ENCODE peak calls at places on chromosomes 4 and X, in seven cellular contexts. One of them, this sample, is unnamed.

GRCh38 chr4:105022811-105023667 is 123.6 kb upstream of the TET2 start:
- DNase-seq in mesenchymal stem cell: peak
- DNase-seq in H1: no peak
- DNase-seq in mesendoderm: peak
- DNase-seq in IMR-90: peak
- DNase-seq in trophoblast cell: peak
- DNase-seq in H9: no peak
- DNase-seq in this sample: no peak

GRCh38 chr4:31083451-31083850 is 363.3 kb downstream of the PCDH7 start:
- DNase-seq in mesenchymal stem cell: no peak
- DNase-seq in H1: no peak
- DNase-seq in mesendoderm: no peak
- DNase-seq in IMR-90: no peak
- DNase-seq in trophoblast cell: no peak
- DNase-seq in H9: no peak
- DNase-seq in this sample: no peak

GRCh38 chr4:34861661-34862060 is 1382.7 kb downstream of the ARAP2 start:
- DNase-seq in mesenchymal stem cell: peak
- DNase-seq in H1: no peak
- DNase-seq in mesendoderm: peak
- DNase-seq in IMR-90: no peak
- DNase-seq in trophoblast cell: no peak
- DNase-seq in H9: no peak
- DNase-seq in this sample: no peak

GRCh38 chr4:38210396-38211114 is 250.4 kb downstream of the PTTG2 start:
- DNase-seq in mesenchymal stem cell: no peak
- DNase-seq in H1: no peak
- DNase-seq in mesendoderm: peak
- DNase-seq in IMR-90: no peak
- DNase-seq in trophoblast cell: peak
- DNase-seq in H9: peak
- DNase-seq in this sample: no peak

GRCh38 chrX:38365939-38366338 is 13.5 kb downstream of the OTC start:
- DNase-seq in mesenchymal stem cell: no peak
- DNase-seq in H1: no peak
- DNase-seq in mesendoderm: no peak
- DNase-seq in IMR-90: no peak
- DNase-seq in trophoblast cell: no peak
- DNase-seq in H9: no peak
- DNase-seq in this sample: no peak

GRCh38 chrX:68732906-68733493 is 85.5 kb downstream of the STARD8 start:
- DNase-seq in mesenchymal stem cell: peak
- DNase-seq in H1: peak
- DNase-seq in mesendoderm: peak
- DNase-seq in IMR-90: peak
- DNase-seq in trophoblast cell: peak
- DNase-seq in H9: peak
- DNase-seq in this sample: peak

GRCh38 chr4:30903493-30903892 is 183.3 kb downstream of the PCDH7 start:
- DNase-seq in mesenchymal stem cell: peak
- DNase-seq in H1: no peak
- DNase-seq in mesendoderm: no peak
- DNase-seq in IMR-90: peak
- DNase-seq in trophoblast cell: no peak
- DNase-seq in H9: no peak
- DNase-seq in this sample: no peak

GRCh38 chrX:151206871-151207270 is 30.5 kb downstream of the GPR50 start:
- DNase-seq in mesenchymal stem cell: no peak
- DNase-seq in H1: no peak
- DNase-seq in mesendoderm: no peak
- DNase-seq in IMR-90: no peak
- DNase-seq in trophoblast cell: no peak
- DNase-seq in H9: no peak
- DNase-seq in this sample: no peak

GRCh38 chr4:46844325-46844917 is 64.6 kb downstream of the COX7B2 start:
- DNase-seq in mesenchymal stem cell: peak
- DNase-seq in H1: no peak
- DNase-seq in mesendoderm: peak
- DNase-seq in IMR-90: peak
- DNase-seq in trophoblast cell: peak
- DNase-seq in H9: peak
- DNase-seq in this sample: peak

GRCh38 chr4:83599183-83599582 is 63.3 kb downstream of the GPAT3 start:
- DNase-seq in mesenchymal stem cell: peak
- DNase-seq in H1: no peak
- DNase-seq in mesendoderm: peak
- DNase-seq in IMR-90: peak
- DNase-seq in trophoblast cell: peak
- DNase-seq in H9: no peak
- DNase-seq in this sample: no peak

GRCh38 chr4:180449395-180449956 is 1793.7 kb upstream of the TENM3 start:
- DNase-seq in mesenchymal stem cell: peak
- DNase-seq in H1: peak
- DNase-seq in mesendoderm: peak
- DNase-seq in IMR-90: peak
- DNase-seq in trophoblast cell: peak
- DNase-seq in H9: peak
- DNase-seq in this sample: no peak

GRCh38 chrX:24341795-24342194 is 18.6 kb upstream of the SUPT20HL1 start:
- DNase-seq in mesenchymal stem cell: peak
- DNase-seq in H1: no peak
- DNase-seq in mesendoderm: no peak
- DNase-seq in IMR-90: peak
- DNase-seq in trophoblast cell: no peak
- DNase-seq in H9: no peak
- DNase-seq in this sample: no peak

GRCh38 chr4:101953949-101954348 is 163.4 kb downstream of the BANK1 start:
- DNase-seq in mesenchymal stem cell: peak
- DNase-seq in H1: peak
- DNase-seq in mesendoderm: peak
- DNase-seq in IMR-90: peak
- DNase-seq in trophoblast cell: peak
- DNase-seq in H9: peak
- DNase-seq in this sample: peak

GRCh38 chrX:150773634-150774033 is 80.4 kb downstream of the MTMR1 start:
- DNase-seq in mesenchymal stem cell: no peak
- DNase-seq in H1: no peak
- DNase-seq in mesendoderm: no peak
- DNase-seq in IMR-90: no peak
- DNase-seq in trophoblast cell: no peak
- DNase-seq in H9: no peak
- DNase-seq in this sample: no peak

GRCh38 chr4:73705056-73705432 is 35.3 kb upstream of the CXCL8 start:
- DNase-seq in mesenchymal stem cell: peak
- DNase-seq in H1: no peak
- DNase-seq in mesendoderm: peak
- DNase-seq in IMR-90: peak
- DNase-seq in trophoblast cell: no peak
- DNase-seq in H9: no peak
- DNase-seq in this sample: no peak

GRCh38 chr4:7861440-7861881 is 78.2 kb downstream of the AFAP1 start:
- DNase-seq in mesenchymal stem cell: peak
- DNase-seq in H1: peak
- DNase-seq in mesendoderm: peak
- DNase-seq in IMR-90: peak
- DNase-seq in trophoblast cell: peak
- DNase-seq in H9: peak
- DNase-seq in this sample: peak

GRCh38 chr4:26044524-26044923 is 130.5 kb downstream of the SMIM20 start:
- DNase-seq in mesenchymal stem cell: no peak
- DNase-seq in H1: no peak
- DNase-seq in mesendoderm: no peak
- DNase-seq in IMR-90: no peak
- DNase-seq in trophoblast cell: no peak
- DNase-seq in H9: no peak
- DNase-seq in this sample: no peak

GRCh38 chrX:48972214-48973164 is 845 bp upstream of the KCND1 start:
- DNase-seq in mesenchymal stem cell: peak
- DNase-seq in H1: no peak
- DNase-seq in mesendoderm: peak
- DNase-seq in IMR-90: peak
- DNase-seq in trophoblast cell: peak
- DNase-seq in H9: peak
- DNase-seq in this sample: no peak

GRCh38 chr4:184937030-184937710 is 81.1 kb upstream of the HELT start:
- DNase-seq in mesenchymal stem cell: no peak
- DNase-seq in H1: no peak
- DNase-seq in mesendoderm: no peak
- DNase-seq in IMR-90: no peak
- DNase-seq in trophoblast cell: no peak
- DNase-seq in H9: no peak
- DNase-seq in this sample: no peak

GRCh38 chr4:139988863-139989765 is 164.9 kb downstream of the MAML3 start:
- DNase-seq in mesenchymal stem cell: peak
- DNase-seq in H1: no peak
- DNase-seq in mesendoderm: peak
- DNase-seq in IMR-90: peak
- DNase-seq in trophoblast cell: peak
- DNase-seq in H9: peak
- DNase-seq in this sample: no peak

GRCh38 chrX:119502727-119503483 is 34.7 kb downstream of the SLC25A5 start:
- DNase-seq in mesenchymal stem cell: peak
- DNase-seq in H1: no peak
- DNase-seq in mesendoderm: no peak
- DNase-seq in IMR-90: peak
- DNase-seq in trophoblast cell: no peak
- DNase-seq in H9: peak
- DNase-seq in this sample: no peak

GRCh38 chr4:88211473-88212252 is 53.2 kb upstream of the ABCG2 start:
- DNase-seq in mesenchymal stem cell: peak
- DNase-seq in H1: no peak
- DNase-seq in mesendoderm: peak
- DNase-seq in IMR-90: peak
- DNase-seq in trophoblast cell: peak
- DNase-seq in H9: no peak
- DNase-seq in this sample: peak

GRCh38 chrX:41602946-41603345 is 85.8 kb upstream of the GPR34 start:
- DNase-seq in mesenchymal stem cell: no peak
- DNase-seq in H1: no peak
- DNase-seq in mesendoderm: no peak
- DNase-seq in IMR-90: peak
- DNase-seq in trophoblast cell: no peak
- DNase-seq in H9: no peak
- DNase-seq in this sample: no peak

GRCh38 chrX:64536740-64537139 is 141.5 kb upstream of the MTMR8 start:
- DNase-seq in mesenchymal stem cell: no peak
- DNase-seq in H1: no peak
- DNase-seq in mesendoderm: no peak
- DNase-seq in IMR-90: no peak
- DNase-seq in trophoblast cell: no peak
- DNase-seq in H9: no peak
- DNase-seq in this sample: no peak

GRCh38 chr4:7323872-7324650 is 110.7 kb downstream of the PSAPL1 start:
- DNase-seq in mesenchymal stem cell: no peak
- DNase-seq in H1: no peak
- DNase-seq in mesendoderm: peak
- DNase-seq in IMR-90: no peak
- DNase-seq in trophoblast cell: no peak
- DNase-seq in H9: no peak
- DNase-seq in this sample: no peak

GRCh38 chrX:31546130-31546529 is 474.3 kb upstream of the FTHL17 start:
- DNase-seq in mesenchymal stem cell: peak
- DNase-seq in H1: no peak
- DNase-seq in mesendoderm: peak
- DNase-seq in IMR-90: peak
- DNase-seq in trophoblast cell: no peak
- DNase-seq in H9: no peak
- DNase-seq in this sample: no peak

GRCh38 chr4:169200361-169201030 is 70.3 kb downstream of the SH3RF1 start:
- DNase-seq in mesenchymal stem cell: peak
- DNase-seq in H1: no peak
- DNase-seq in mesendoderm: peak
- DNase-seq in IMR-90: no peak
- DNase-seq in trophoblast cell: no peak
- DNase-seq in H9: no peak
- DNase-seq in this sample: no peak
- H3K4ac ChIP-seq in mesenchymal stem cell: no peak
- H3K4ac ChIP-seq in H1: no peak
- H3K4ac ChIP-seq in mesendoderm: no peak
- H3K4ac ChIP-seq in IMR-90: no peak
- H3K4ac ChIP-seq in trophoblast cell: no peak
- H3K4ac ChIP-seq in H9: no peak
- H3K4ac ChIP-seq in this sample: no peak

GRCh38 chrX:44218465-44218864 is 125.0 kb downstream of the EFHC2 start:
- DNase-seq in mesenchymal stem cell: no peak
- DNase-seq in H1: no peak
- DNase-seq in mesendoderm: no peak
- DNase-seq in IMR-90: no peak
- DNase-seq in trophoblast cell: no peak
- DNase-seq in H9: no peak
- DNase-seq in this sample: no peak

GRCh38 chrX:44216171-44216570 is 127.3 kb downstream of the EFHC2 start:
- DNase-seq in mesenchymal stem cell: no peak
- DNase-seq in H1: no peak
- DNase-seq in mesendoderm: no peak
- DNase-seq in IMR-90: no peak
- DNase-seq in trophoblast cell: no peak
- DNase-seq in H9: no peak
- DNase-seq in this sample: no peak
- H3K4ac ChIP-seq in mesenchymal stem cell: no peak
- H3K4ac ChIP-seq in H1: no peak
- H3K4ac ChIP-seq in mesendoderm: no peak
- H3K4ac ChIP-seq in IMR-90: no peak
- H3K4ac ChIP-seq in trophoblast cell: no peak
- H3K4ac ChIP-seq in H9: no peak
- H3K4ac ChIP-seq in this sample: no peak

DNA sequence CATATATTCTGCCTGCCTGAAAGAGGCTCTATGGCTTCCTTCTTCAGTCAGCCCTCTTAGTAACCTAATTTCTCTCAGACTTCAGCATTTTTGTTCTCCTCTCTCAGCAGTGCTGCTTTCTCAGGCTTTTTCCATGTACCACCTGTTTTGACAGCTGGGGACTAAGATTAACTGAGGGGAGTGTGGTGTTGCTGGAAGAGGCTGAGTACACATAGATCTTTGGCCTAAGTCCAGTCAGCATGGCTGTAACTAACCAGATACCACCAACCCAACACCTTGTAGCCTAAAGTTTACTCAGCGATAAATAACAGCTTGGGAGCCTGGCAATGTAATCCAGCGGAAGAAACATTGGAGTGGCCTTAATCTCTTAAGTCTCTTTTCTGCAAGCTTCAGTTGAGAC is 85.5 kb downstream of the RTL3 start:
- DNase-seq in mesenchymal stem cell: no peak
- DNase-seq in H1: no peak
- DNase-seq in mesendoderm: no peak
- DNase-seq in IMR-90: no peak
- DNase-seq in trophoblast cell: no peak
- DNase-seq in H9: no peak
- DNase-seq in this sample: no peak
- H3K4ac ChIP-seq in mesenchymal stem cell: no peak
- H3K4ac ChIP-seq in H1: no peak
- H3K4ac ChIP-seq in mesendoderm: no peak
- H3K4ac ChIP-seq in IMR-90: no peak
- H3K4ac ChIP-seq in trophoblast cell: no peak
- H3K4ac ChIP-seq in H9: no peak
- H3K4ac ChIP-seq in this sample: no peak

DNA sequence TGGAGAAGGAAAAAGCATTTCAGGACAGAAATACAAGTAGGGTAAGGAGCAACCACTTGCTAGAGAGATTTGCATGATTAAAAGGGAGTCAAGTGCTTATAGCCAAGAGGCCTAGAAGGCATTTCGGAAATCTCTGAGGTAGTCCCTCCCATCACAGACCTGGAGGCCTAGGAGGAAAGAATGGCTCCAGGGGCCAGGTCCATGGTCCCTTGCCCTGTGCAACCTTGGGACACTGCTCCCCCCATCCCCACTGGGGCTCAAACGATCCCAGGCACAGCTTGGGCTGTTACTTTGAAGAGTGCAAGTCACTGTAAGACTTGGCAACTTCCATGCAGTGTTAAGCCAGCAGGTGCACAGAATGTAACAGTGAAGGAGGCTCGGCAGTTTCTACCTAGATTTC is 51.2 kb upstream of the FBXW7 start:
- DNase-seq in mesenchymal stem cell: no peak
- DNase-seq in H1: no peak
- DNase-seq in mesendoderm: no peak
- DNase-seq in IMR-90: no peak
- DNase-seq in trophoblast cell: no peak
- DNase-seq in H9: no peak
- DNase-seq in this sample: no peak
- H3K4ac ChIP-seq in mesenchymal stem cell: no peak
- H3K4ac ChIP-seq in H1: no peak
- H3K4ac ChIP-seq in mesendoderm: no peak
- H3K4ac ChIP-seq in IMR-90: no peak
- H3K4ac ChIP-seq in trophoblast cell: no peak
- H3K4ac ChIP-seq in H9: no peak
- H3K4ac ChIP-seq in this sample: no peak